ENCODE peak calls at places on chromosomes 12 and 14, in eight cellular contexts. N, R, W, X, K, Z, T and S are unnamed samples.

GRCh38 chr12:122003646-122004611 is 17.8 kb upstream of the BCL7A start:
- DNase-seq in K (no peak), T (no peak), X (peak; percentile 54), Z (no peak), R (no peak), W (no peak), N (peak; percentile 8), S (no peak)

GRCh38 chr12:96047621-96048211 is 12.3 kb upstream of the LTA4H start:
- DNase-seq in N (no peak), X (peak; percentile 35), R (peak; percentile 53), W (no peak), T (no peak), K (peak; percentile 33), Z (peak; percentile 74), S (peak; percentile 89)

GRCh38 chr12:20868277-20868676 is 57.8 kb downstream of the SLCO1B3 start:
- DNase-seq in X (no peak), K (no peak), W (no peak), Z (no peak), N (no peak), R (no peak), T (no peak), S (no peak)

GRCh38 chr12:113802000-113802749 is 163.9 kb downstream of the RBM19 start:
- DNase-seq in Z (no peak), W (no peak), N (no peak), T (no peak), R (no peak), X (no peak), K (no peak), S (no peak)

GRCh38 chr14:86257973-86258372 is 728.0 kb downstream of the FLRT2 start:
- DNase-seq in Z (no peak), W (no peak), X (no peak), N (no peak), T (no peak), K (no peak), R (no peak), S (no peak)

GRCh38 chr14:65356327-65356836 is 56.1 kb upstream of the FUT8 start:
- DNase-seq in K (peak; percentile 43), N (peak; percentile 1), R (peak; percentile 82), X (no peak), W (no peak), T (no peak), Z (no peak), S (peak; percentile 75)

GRCh38 chr14:38074754-38075153 is 132.9 kb upstream of the SSTR1 start:
- DNase-seq in N (peak; percentile 8), T (no peak), X (no peak), W (no peak), R (no peak), K (no peak), Z (no peak), S (no peak)

GRCh38 chr12:6603095-6603567 is 4.0 kb downstream of the CHD4 start:
- DNase-seq in R (peak; percentile 59), W (peak; percentile 64), T (no peak), K (no peak), X (no peak), Z (no peak), N (peak; percentile 49), S (peak; percentile 38)

GRCh38 chr12:75364918-75365317 is 26.0 kb upstream of the GLIPR1L2 start:
- DNase-seq in T (no peak), Z (no peak), K (no peak), W (no peak), R (peak; percentile 29), N (no peak), X (no peak), S (no peak)

GRCh38 chr12:80837342-80837978 is 100.3 kb downstream of the LIN7A start:
- DNase-seq in T (no peak), R (peak; percentile 31), W (no peak), Z (peak; percentile 52), K (peak; percentile 60), X (no peak), N (no peak), S (peak; percentile 31)

GRCh38 chr12:31599053-31599452 is 8.1 kb upstream of the DENND5B start:
- DNase-seq in X (peak; percentile 54), W (no peak), K (no peak), Z (no peak), N (no peak), T (no peak), R (no peak), S (no peak)

GRCh38 chr12:21476949-21477348 is 24.5 kb downstream of the RECQL start:
- DNase-seq in K (peak; percentile 41), T (no peak), N (no peak), X (no peak), R (peak; percentile 5), Z (no peak), W (no peak), S (peak; percentile 16)

GRCh38 chr14:41144370-41144769 is 462.3 kb upstream of the LRFN5 start:
- DNase-seq in K (no peak), W (no peak), R (no peak), X (no peak), N (no peak), T (no peak), Z (no peak), S (no peak)

GRCh38 chr12:45745861-45746277 is 16.4 kb downstream of the ARID2 start:
- DNase-seq in N (no peak), T (no peak), W (no peak), X (no peak), K (peak; percentile 69), Z (no peak), R (peak; percentile 24), S (peak; percentile 33)

GRCh38 chr12:42473130-42473529 is 116.4 kb downstream of the PRICKLE1 start:
- DNase-seq in R (no peak), X (no peak), Z (no peak), T (no peak), K (peak; percentile 60), W (no peak), N (no peak), S (no peak)

GRCh38 chr14:70816525-70816924 is 7.2 kb upstream of the MAP3K9 start:
- DNase-seq in T (no peak), R (no peak), X (no peak), N (no peak), W (no peak), K (no peak), Z (no peak), S (no peak)

GRCh38 chr14:65074449-65075155 is 27.7 kb downstream of the MAX start:
- DNase-seq in Z (no peak), T (no peak), K (no peak), W (no peak), X (no peak), N (no peak), R (no peak), S (peak; percentile 76)

GRCh38 chr14:73786632-73786941 is 65.0 kb upstream of the PTGR2 start:
- DNase-seq in K (peak; percentile 22), N (no peak), Z (no peak), X (no peak), W (peak; percentile 63), R (peak; percentile 30), T (no peak), S (peak; percentile 45)

GRCh38 chr14:78975734-78976133 is 805.6 kb downstream of the NRXN3 start:
- DNase-seq in W (no peak), R (no peak), Z (no peak), T (no peak), X (no peak), N (no peak), K (no peak), S (no peak)

GRCh38 chr12:113329022-113329790 is 5.7 kb downstream of the SLC8B1 start:
- DNase-seq in N (no peak), T (no peak), Z (no peak), W (no peak), R (no peak), K (peak; percentile 35), X (no peak), S (no peak)

GRCh38 chr14:59306775-59307174 is 118.3 kb downstream of the DAAM1 start:
- DNase-seq in N (no peak), X (no peak), K (no peak), Z (no peak), T (no peak), R (peak; percentile 51), W (no peak), S (peak; percentile 92)

GRCh38 chr14:99645545-99646505 is 896 bp downstream of the HHIPL1 start:
- DNase-seq in X (no peak), R (no peak), W (no peak), T (no peak), K (no peak), Z (no peak), N (no peak), S (no peak)

GRCh38 chr14:36975834-36976233 is 196.6 kb downstream of the SLC25A21 start:
- DNase-seq in X (no peak), Z (peak; percentile 53), R (peak; percentile 24), K (no peak), T (no peak), N (no peak), W (no peak), S (no peak)

GRCh38 chr14:21050597-21050996 is 7.0 kb upstream of the RNASE8 start:
- DNase-seq in X (no peak), R (no peak), Z (no peak), K (no peak), N (no peak), W (no peak), T (no peak), S (no peak)

GRCh38 chr12:67137256-67137655 is 131.9 kb upstream of the CAND1 start:
- DNase-seq in N (no peak), Z (no peak), X (no peak), T (no peak), K (peak; percentile 28), R (no peak), W (no peak), S (no peak)

GRCh38 chr14:69328317-69328716 is 68.4 kb downstream of the GALNT16 start:
- DNase-seq in K (no peak), T (no peak), W (no peak), Z (no peak), N (no peak), R (no peak), X (no peak), S (no peak)

GRCh38 chr12:27284021-27284420 is 39.9 kb downstream of the STK38L start:
- DNase-seq in T (no peak), W (no peak), N (no peak), R (no peak), X (no peak), Z (no peak), K (no peak), S (peak; percentile 37)

GRCh38 chr14:61866932-61867920 is 105.0 kb downstream of the SNAPC1 start:
- DNase-seq in N (no peak), X (peak; percentile 53), Z (no peak), W (no peak), K (no peak), T (no peak), R (peak; percentile 37), S (no peak)

GRCh38 chr12:95695741-95696140 is 94.8 kb downstream of the NTN4 start:
- DNase-seq in Z (no peak), R (no peak), W (no peak), K (no peak), N (no peak), X (no peak), T (no peak), S (no peak)

GRCh38 chr14:73457935-73458218 is 469 bp downstream of the NUMB start:
- DNase-seq in N (no peak), X (no peak), K (peak; percentile 42), T (no peak), W (no peak), R (no peak), Z (no peak), S (no peak)

GRCh38 chr12:18805516-18806248 is 67.8 kb downstream of the CAPZA3 start:
- DNase-seq in X (no peak), N (no peak), W (no peak), R (no peak), K (no peak), T (no peak), Z (no peak), S (no peak)

GRCh38 chr12:5262450-5262849 is 169.5 kb upstream of the NTF3 start:
- DNase-seq in W (no peak), Z (no peak), X (no peak), T (no peak), K (no peak), R (peak; percentile 67), N (no peak), S (no peak)

GRCh38 chr12:118742426-118742825 is 238.9 kb upstream of the SRRM4 start:
- DNase-seq in T (no peak), K (no peak), R (no peak), W (no peak), X (no peak), N (no peak), Z (no peak), S (no peak)

GRCh38 chr14:88025350-88025749 is 20.4 kb downstream of the GPR65 start:
- DNase-seq in Z (no peak), W (no peak), N (no peak), X (no peak), T (no peak), K (no peak), R (no peak), S (no peak)